ENCODE peak calls at places on chromosomes 6 and 20, in six cellular contexts. N is tibial nerve, T is upper lobe of right lung, Z is SJSA1, S is IMR-90, V is adrenal gland. I is an unnamed sample.
A peak's percentile ranks its signal among the peaks of the same experiment; 100 is the strongest.

GRCh38 chr20:54668271-54669053 is 193.1 kb downstream of the DOK5 start:
- DNase-seq in N (no peak), Z (no peak), V (no peak), S (peak; percentile 5), T (no peak), I (no peak)

GRCh38 chr6:141203902-141204575 is 928.7 kb upstream of the GJE1 start:
- DNase-seq in V (no peak), T (no peak), S (peak; percentile 95), Z (no peak), N (no peak), I (no peak)

GRCh38 chr20:61712632-61713031 is 353.0 kb downstream of the TAF4 start:
- DNase-seq in N (no peak), Z (no peak), S (no peak), T (no peak), V (no peak), I (no peak)

GRCh38 chr6:327538-328183 is 35.4 kb downstream of the DUSP22 start:
- DNase-seq in Z (no peak), T (peak; percentile 69), V (no peak), N (peak; percentile 17), S (peak; percentile 35), I (no peak)

GRCh38 chr6:139568956-139569538 is 194.6 kb upstream of the CITED2 start:
- DNase-seq in N (no peak), V (no peak), Z (no peak), T (no peak), S (peak; percentile 88), I (no peak)

GRCh38 chr20:39645130-39645529 is 683.0 kb downstream of the DHX35 start:
- DNase-seq in N (no peak), T (no peak), Z (no peak), S (no peak), V (no peak), I (no peak)

GRCh38 chr6:119575721-119576120 is 226.2 kb upstream of the MAN1A1 start:
- DNase-seq in S (peak; percentile 52), N (no peak), T (no peak), V (no peak), Z (no peak), I (no peak)

GRCh38 chr6:14966902-14967711 is 278.8 kb upstream of the JARID2 start:
- DNase-seq in N (no peak), S (no peak), Z (no peak), V (no peak), T (no peak), I (no peak)

GRCh38 chr20:64038252-64038578 is 2.2 kb downstream of the C20orf204 start:
- DNase-seq in N (no peak), V (no peak), S (no peak), Z (no peak), T (no peak), I (no peak)

GRCh38 chr20:7171911-7172310 is 404.4 kb downstream of the BMP2 start:
- DNase-seq in Z (no peak), V (no peak), T (no peak), S (no peak), N (no peak), I (no peak)

GRCh38 chr6:80249897-80250296 is 143.4 kb downstream of the BCKDHB start:
- DNase-seq in V (no peak), T (no peak), Z (no peak), N (no peak), S (no peak), I (no peak)

GRCh38 chr20:17543531-17543961 is 12.4 kb upstream of the BFSP1 start:
- DNase-seq in S (peak; percentile 86), Z (no peak), N (no peak), V (no peak), T (no peak), I (no peak)

GRCh38 chr20:23607497-23608245 is 2.0 kb upstream of the CST9 start:
- DNase-seq in S (no peak), N (no peak), T (no peak), V (no peak), Z (no peak), I (no peak)

GRCh38 chr20:23147964-23148720 is 62.0 kb upstream of the CD93 start:
- DNase-seq in V (peak; percentile 84), T (peak; percentile 71), S (peak; percentile 90), Z (peak; percentile 77), N (no peak), I (no peak)

GRCh38 chr20:9235518-9235917 is 166.6 kb downstream of the PLCB4 start:
- DNase-seq in Z (no peak), N (no peak), S (peak; percentile 75), T (no peak), V (no peak), I (no peak)

GRCh38 chr20:47960277-47960676 is 175.0 kb upstream of the SULF2 start:
- DNase-seq in T (no peak), S (no peak), V (no peak), Z (no peak), N (no peak), I (no peak)

GRCh38 chr20:326645-327031 is 1.3 kb downstream of the SOX12 start:
- DNase-seq in T (peak; percentile 80), Z (no peak), N (no peak), V (no peak), S (no peak), I (no peak)

GRCh38 chr20:50110141-50111047 is 2.6 kb downstream of the UBE2V1 start:
- DNase-seq in S (no peak), T (no peak), N (no peak), V (peak; percentile 56), Z (no peak), I (no peak)

GRCh38 chr6:153081914-153082313 is 49.2 kb downstream of the RGS17 start:
- DNase-seq in S (no peak), T (no peak), N (no peak), Z (no peak), V (no peak), I (no peak)

GRCh38 chr6:163432300-163432699 is 17.8 kb downstream of the QKI start:
- DNase-seq in N (no peak), T (no peak), Z (no peak), S (no peak), V (no peak), I (no peak)

GRCh38 chr6:17305219-17306001 is 24.2 kb downstream of the RBM24 start:
- DNase-seq in V (no peak), N (no peak), S (peak; percentile 72), Z (no peak), T (no peak), I (no peak)

GRCh38 chr6:34341481-34341971 is 50.9 kb downstream of the NUDT3 start:
- DNase-seq in T (no peak), S (peak; percentile 75), N (no peak), V (no peak), Z (no peak), I (no peak)

GRCh38 chr6:101380861-101381630 is 12.5 kb upstream of the GRIK2 start:
- DNase-seq in Z (no peak), T (no peak), N (no peak), V (no peak), S (no peak), I (no peak)

GRCh38 chr6:154758125-154758524 is 24.9 kb downstream of the SCAF8 start:
- DNase-seq in N (no peak), Z (no peak), S (no peak), T (no peak), V (no peak), I (no peak)

GRCh38 chr20:3213226-3213625 is 3.9 kb downstream of the ITPA start:
- DNase-seq in V (no peak), N (no peak), S (no peak), Z (no peak), T (no peak), I (no peak)

GRCh38 chr6:145551164-145551563 is 184.2 kb downstream of the EPM2A start:
- DNase-seq in Z (no peak), N (no peak), S (peak; percentile 8), V (no peak), T (no peak), I (no peak)

GRCh38 chr6:158290659-158291058 is 21.6 kb upstream of the TULP4 start:
- DNase-seq in N (no peak), S (no peak), Z (no peak), V (no peak), T (no peak), I (no peak)

GRCh38 chr6:30775104-30775503 is 30.8 kb upstream of the IER3 start:
- DNase-seq in Z (no peak), T (no peak), N (no peak), S (no peak), V (no peak), I (no peak)

GRCh38 chr6:127482318-127482717 is 23.1 kb upstream of the KIAA0408 start:
- DNase-seq in N (no peak), T (no peak), V (no peak), S (no peak), Z (no peak), I (no peak)

GRCh38 chr6:127489248-127489647 is 29.9 kb downstream of the MTCL3 start:
- DNase-seq in Z (no peak), S (no peak), T (no peak), N (no peak), V (no peak), I (no peak)

GRCh38 chr6:127483399-127484055 is 24.3 kb upstream of the KIAA0408 start:
- DNase-seq in Z (no peak), S (no peak), N (no peak), V (no peak), T (no peak), I (no peak)

GRCh38 chr6:127484207-127484858 is 25.1 kb upstream of the KIAA0408 start:
- DNase-seq in V (no peak), S (peak; percentile 70), T (no peak), N (no peak), Z (no peak), I (no peak)

GRCh38 chr6:127486934-127487333 is 27.7 kb upstream of the KIAA0408 start:
- DNase-seq in N (no peak), Z (no peak), S (no peak), V (no peak), T (no peak), I (no peak)
- H3K9me3 ChIP-seq in N (no peaks in the 10 kb centered on the region), Z (no peaks in the 10 kb centered on the region), S (no peaks in the 10 kb centered on the region), V (no peaks in the 10 kb centered on the region), T (no peaks in the 10 kb centered on the region), I (no peaks in the 10 kb centered on the region)

GRCh38 chr20:59676126-59676876 is 72.0 kb downstream of the PHACTR3 start:
- DNase-seq in V (no peak), T (no peak), S (no peak), N (no peak), Z (peak; percentile 28), I (no peak)
- H3K9me3 ChIP-seq in V (no peaks in the 10 kb centered on the region), T (no peaks in the 10 kb centered on the region), S (peaks cover 31% of the 10 kb centered on the region), N (no peaks in the 10 kb centered on the region), Z (no peaks in the 10 kb centered on the region), I (no peaks in the 10 kb centered on the region)

DNA sequence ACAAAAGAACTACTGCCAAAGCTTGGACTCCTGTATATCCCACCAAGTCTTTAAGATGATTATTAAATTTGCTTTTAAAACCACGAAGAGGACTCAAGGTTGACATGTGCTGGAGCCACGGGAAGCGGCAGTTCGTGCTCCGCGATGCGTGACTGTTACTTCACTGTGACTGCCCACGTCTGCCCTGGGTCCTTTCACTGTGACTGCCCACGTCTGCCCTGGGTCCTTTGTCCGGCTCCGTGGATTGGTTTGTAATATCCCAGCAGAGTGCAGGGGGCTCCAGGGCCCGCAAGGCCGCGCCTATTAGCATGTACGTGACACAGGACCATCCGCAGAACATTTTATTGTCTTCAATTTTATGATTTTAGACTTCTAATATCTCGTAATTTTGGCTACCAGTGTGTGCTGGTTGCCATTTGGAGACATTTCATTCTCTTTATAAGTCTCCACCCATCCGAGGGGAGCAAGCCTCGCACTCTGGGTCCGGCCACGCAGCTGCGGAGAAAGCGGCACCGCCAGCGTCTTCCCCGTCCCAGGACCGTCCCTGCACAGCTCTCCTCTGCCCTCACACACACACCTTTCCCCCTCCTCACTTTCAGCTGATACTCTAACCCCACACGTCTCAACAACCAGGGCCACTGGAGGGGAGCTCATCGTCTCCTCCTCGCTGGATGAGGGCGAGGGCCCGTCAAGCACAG is 42.9 kb downstream of the DACT2 start:
- DNase-seq in S (no peak), Z (no peak), V (no peak), N (no peak), T (no peak), I (no peak)
- H3K9me3 ChIP-seq in S (peaks cover 67% of the 10 kb centered on the region), Z (no peaks in the 10 kb centered on the region), V (no peaks in the 10 kb centered on the region), N (no peaks in the 10 kb centered on the region), T (no peaks in the 10 kb centered on the region), I (no peaks in the 10 kb centered on the region)

GRCh38 chr6:134875367-134875766 is 74.5 kb downstream of the ALDH8A1 start:
- DNase-seq in Z (no peak), V (no peak), N (no peak), S (peak; percentile 35), T (no peak), I (no peak)
- H3K9me3 ChIP-seq in Z (no peaks in the 10 kb centered on the region), V (no peaks in the 10 kb centered on the region), N (no peaks in the 10 kb centered on the region), S (no peaks in the 10 kb centered on the region), T (no peaks in the 10 kb centered on the region), I (no peaks in the 10 kb centered on the region)

I was measured in T-helper 17 cell.